ENCODE peak calls at places on chromosomes 11 and 22, in ten cellular contexts. N is NCI-H1048, W is HS-27A, A is ACHN, Q is fibroblast of mammary gland, L is NCI-H1105, H is neuronal stem cell, M is NCI-H2029, Z is bronchial epithelial cell, T is RWPE2. X is an unnamed sample.

GRCh38 chr11:73401217-73401923 is 25.2 kb downstream of the RELT start:
- DNase-seq in A (no peak), H (no peak), L (no peak), N (no peak), W (no peak), Q (peak), M (no peak), T (no peak), Z (no peak), X (no peak)

GRCh38 chr11:33258631-33259184 is 1.5 kb downstream of the HIPK3 start:
- DNase-seq in M (no peak), W (peak), T (no peak), N (no peak), Z (peak), A (no peak), L (peak), Q (peak), H (no peak), X (no peak)

GRCh38 chr11:114799524-114799923 is 121.2 kb downstream of the NXPE2 start:
- DNase-seq in L (no peak), W (no peak), N (no peak), T (no peak), Z (no peak), A (no peak), H (peak), Q (no peak), M (no peak), X (no peak)

GRCh38 chr22:48536691-48537591 is 1290.7 kb downstream of the BRD1 start:
- DNase-seq in T (no peak), Q (no peak), N (peak), A (no peak), M (no peak), L (no peak), W (no peak), H (no peak), Z (no peak), X (no peak)

GRCh38 chr11:31761636-31762035 is 49.5 kb downstream of the PAX6 start:
- DNase-seq in H (no peak), Q (no peak), N (no peak), M (no peak), Z (no peak), T (no peak), W (no peak), A (no peak), L (no peak), X (no peak)

GRCh38 chr11:82906236-82906635 is 4.7 kb downstream of the DDIAS start:
- DNase-seq in W (no peak), Q (peak), A (peak), N (no peak), Z (peak), L (peak), M (peak), T (no peak), H (no peak), X (no peak)

GRCh38 chr11:13009921-13010736 is 1.0 kb downstream of the RASSF10 start:
- DNase-seq in L (peak), N (no peak), H (peak), W (no peak), Q (peak), M (no peak), T (peak), Z (peak), A (no peak), X (no peak)

GRCh38 chr11:25423436-25424184 is 908.3 kb upstream of the ANO3 start:
- DNase-seq in T (no peak), H (no peak), Z (peak), M (no peak), N (no peak), Q (peak), L (no peak), A (no peak), W (peak), X (no peak)

GRCh38 chr11:126452718-126453117 is 97.2 kb downstream of the ST3GAL4 start:
- DNase-seq in L (no peak), Q (no peak), M (no peak), Z (no peak), H (no peak), A (no peak), T (no peak), N (no peak), W (no peak), X (no peak)

GRCh38 chr11:67138922-67139321 is 19.9 kb downstream of the KDM2A start:
- DNase-seq in H (no peak), T (no peak), Z (no peak), N (no peak), Q (no peak), L (no peak), W (no peak), A (no peak), M (no peak), X (no peak)

GRCh38 chr11:3217751-3218482 is 696 bp downstream of the MRGPRG start:
- DNase-seq in A (no peak), T (no peak), H (no peak), W (no peak), L (no peak), Q (no peak), Z (no peak), N (no peak), M (no peak), X (no peak)

GRCh38 chr22:20436309-20437252 is 1.0 kb downstream of the SCARF2 start:
- DNase-seq in L (no peak), A (peak), N (no peak), W (no peak), Q (peak), Z (no peak), T (peak), H (peak), M (no peak), X (no peak)

GRCh38 chr22:47022475-47022874 is 260.0 kb downstream of the TBC1D22A start:
- DNase-seq in A (no peak), N (no peak), H (no peak), M (no peak), Z (no peak), Q (no peak), W (no peak), L (no peak), T (no peak), X (no peak)

GRCh38 chr11:130877532-130877931 is 38.7 kb downstream of the SNX19 start:
- DNase-seq in W (no peak), M (no peak), A (no peak), L (no peak), N (no peak), Q (no peak), T (no peak), H (no peak), Z (no peak), X (no peak)

GRCh38 chr11:94184362-94184761 is 55.7 kb downstream of the PANX1 start:
- DNase-seq in H (no peak), L (no peak), A (no peak), T (no peak), N (no peak), Z (no peak), W (no peak), M (no peak), Q (no peak), X (no peak)

GRCh38 chr11:64230209-64230984 is at the start of gene DNAJC4:
- DNase-seq in Q (peak), H (peak), L (peak), M (peak), Z (peak), N (peak), W (no peak), A (peak), T (peak), X (peak)

GRCh38 chr11:121467965-121468364 is 15.2 kb upstream of the SORL1-AS1 start:
- DNase-seq in W (no peak), A (no peak), Q (no peak), H (no peak), N (no peak), Z (peak), L (no peak), M (peak), T (no peak), X (no peak)

GRCh38 chr22:44884562-44884961 is 125.2 kb downstream of the PHF21B start:
- DNase-seq in Q (no peak), Z (no peak), N (no peak), T (no peak), H (no peak), L (no peak), W (no peak), A (no peak), M (no peak), X (no peak)

GRCh38 chr11:118910309-118911112 is 15.2 kb downstream of the BCL9L start:
- DNase-seq in H (no peak), Z (peak), L (no peak), M (no peak), W (no peak), Q (peak), T (peak), A (peak), N (peak), X (no peak)

GRCh38 chr11:32433249-32434115 is 1.9 kb downstream of the WT1 start:
- DNase-seq in A (no peak), T (no peak), L (no peak), M (no peak), Z (no peak), W (no peak), N (no peak), H (no peak), Q (no peak), X (no peak)

GRCh38 chr22:44395116-44396005 is 82.6 kb upstream of the SHISAL1 start:
- DNase-seq in W (no peak), T (peak), A (no peak), H (no peak), Z (peak), M (no peak), N (no peak), Q (no peak), L (no peak), X (no peak)

GRCh38 chr11:76617553-76618265 is 52.8 kb downstream of the LRRC32 start:
- DNase-seq in Z (no peak), W (no peak), M (no peak), T (no peak), A (no peak), H (no peak), Q (peak), N (no peak), L (no peak), X (no peak)

GRCh38 chr11:34653031-34653430 is 32.1 kb downstream of the EHF start:
- DNase-seq in L (no peak), A (no peak), H (no peak), T (no peak), Z (no peak), W (no peak), N (no peak), M (no peak), Q (no peak), X (no peak)

GRCh38 chr11:123718075-123718868 is 23.2 kb downstream of the ZNF202 start:
- DNase-seq in M (no peak), W (no peak), N (no peak), A (no peak), L (no peak), Z (peak), T (no peak), H (no peak), Q (no peak), X (no peak)

GRCh38 chr11:109772846-109773400 is 320.3 kb upstream of the ZC3H12C start:
- DNase-seq in M (no peak), W (no peak), N (no peak), H (no peak), L (peak), A (no peak), Q (no peak), T (no peak), Z (no peak), X (no peak)

GRCh38 chr11:73185680-73186293 is 32.3 kb upstream of the P2RY2 start:
- DNase-seq in M (no peak), L (no peak), N (no peak), W (peak), Z (peak), H (no peak), Q (peak), A (peak), T (peak), X (peak)

GRCh38 chr22:50733521-50734342 is 4.3 kb upstream of the ACR start:
- DNase-seq in Q (peak), T (peak), W (no peak), A (no peak), Z (no peak), H (no peak), N (no peak), M (no peak), L (no peak), X (no peak)

GRCh38 chr11:13119928-13120520 is 110.9 kb downstream of the RASSF10 start:
- DNase-seq in T (no peak), W (no peak), L (no peak), A (peak), H (no peak), Z (no peak), N (no peak), Q (no peak), M (no peak), X (no peak)

GRCh38 chr11:16876053-16876752 is 137.8 kb downstream of the C11orf58 start:
- DNase-seq in T (no peak), M (no peak), Z (peak), A (no peak), W (no peak), N (no peak), H (no peak), Q (no peak), L (no peak), X (no peak)

GRCh38 chr11:12963789-12964536 is 45.2 kb upstream of the RASSF10 start:
- DNase-seq in T (no peak), W (peak), Q (peak), L (peak), A (peak), N (peak), Z (peak), M (peak), H (peak), X (peak)

GRCh38 chr22:21446827-21447690 is 20.1 kb upstream of the TMEM191C start:
- DNase-seq in M (no peak), A (no peak), H (no peak), Q (no peak), L (no peak), T (peak), Z (no peak), W (no peak), N (no peak), X (no peak)

GRCh38 chr11:66842501-66842895 is 743 bp upstream of the RCE1 start:
- DNase-seq in H (no peak), M (no peak), W (no peak), N (no peak), Z (no peak), A (no peak), T (no peak), L (no peak), Q (no peak), X (no peak)

GRCh38 chr22:20552450-20552894 is 45.1 kb downstream of the MED15 start:
- DNase-seq in H (no peak), M (no peak), T (no peak), L (no peak), Z (no peak), W (no peak), N (no peak), Q (peak), A (peak), X (no peak)

GRCh38 chr11:2794947-2795346 is 90.6 kb downstream of the CDKN1C start:
- DNase-seq in N (no peak), L (no peak), Q (no peak), Z (no peak), M (no peak), W (no peak), H (no peak), A (no peak), T (no peak), X (no peak)

GRCh38 chr11:70755410-70756158 is 357.3 kb downstream of the CTTN start:
- DNase-seq in A (peak), N (peak), Q (peak), Z (peak), W (peak), H (peak), M (peak), T (no peak), L (peak), X (peak)

GRCh38 chr11:100851129-100851528 is 164.0 kb downstream of the ARHGAP42 start:
- DNase-seq in W (no peak), M (no peak), L (no peak), H (no peak), Q (peak), T (no peak), N (no peak), Z (peak), A (no peak), X (no peak)

GRCh38 chr11:72040497-72041363 is 39.6 kb downstream of the NUMA1 start:
- DNase-seq in M (peak), L (peak), Q (peak), W (peak), A (peak), H (peak), N (peak), Z (peak), T (peak), X (peak)

GRCh38 chr22:17910561-17911311 is 113.6 kb downstream of the MICAL3 start:
- DNase-seq in Q (peak), T (no peak), H (no peak), M (no peak), Z (peak), N (no peak), A (peak), L (no peak), W (peak), X (peak)